ENCODE peak calls at places on chromosomes 2 and 18, in four cellular contexts. P is AG10803, S is left lung, X is germinal center. C is an unnamed sample.

GRCh38 chr2:24259316-24259715 is 84.5 kb downstream of the FAM228A start:
- DNase-seq in S (no peak), X (no peak), P (no peak), C (no peak)

GRCh38 chr2:240966906-240967680 is 31.3 kb upstream of the SNED1 start:
- DNase-seq in P (no peak), X (no peak), S (peak), C (no peak)

GRCh38 chr18:58793361-58793760 is 71.3 kb upstream of the ZNF532 start:
- DNase-seq in P (peak), S (no peak), X (no peak), C (peak)

GRCh38 chr2:24766609-24767008 is 26.6 kb downstream of the PTRHD1 start:
- DNase-seq in S (no peak), P (no peak), X (no peak), C (no peak)

GRCh38 chr2:151025816-151026215 is 235.8 kb downstream of the RBM43 start:
- DNase-seq in X (no peak), P (no peak), S (no peak), C (no peak)

GRCh38 chr2:214019229-214019972 is 391.5 kb upstream of the VWC2L start:
- DNase-seq in S (peak), P (peak), X (no peak), C (peak)

GRCh38 chr2:20494246-20494645 is 47.4 kb downstream of the RHOB start:
- DNase-seq in S (no peak), P (peak), X (no peak), C (no peak)

GRCh38 chr2:232568161-232568560 is 17.7 kb downstream of the EIF4E2 start:
- DNase-seq in X (no peak), S (no peak), P (peak), C (peak)

GRCh38 chr2:1219901-1220691 is 193.2 kb upstream of the TPO start:
- DNase-seq in P (peak), X (no peak), S (no peak), C (no peak)

GRCh38 chr2:66919286-66919685 is 477.8 kb upstream of the ETAA1 start:
- DNase-seq in X (no peak), P (no peak), S (no peak), C (no peak)

GRCh38 chr18:56028514-56028913 is 440.5 kb upstream of the TCF4 start:
- DNase-seq in S (no peak), P (peak), X (no peak), C (peak)

GRCh38 chr2:105361132-105361889 is 24.0 kb downstream of the C2orf49 start:
- DNase-seq in S (no peak), P (no peak), X (no peak), C (no peak)

GRCh38 chr2:201407265-201407664 is 44.0 kb downstream of the TRAK2 start:
- DNase-seq in P (no peak), X (no peak), S (no peak), C (no peak)

GRCh38 chr2:29065479-29065847 is 8.9 kb downstream of the PCARE start:
- DNase-seq in X (no peak), P (no peak), S (no peak), C (no peak)

GRCh38 chr2:220753486-220753885 is 818.6 kb downstream of the EPHA4 start:
- DNase-seq in P (peak), S (no peak), X (no peak), C (peak)

GRCh38 chr2:203061346-203061745 is 46.7 kb downstream of the NBEAL1 start:
- DNase-seq in P (peak), X (no peak), S (no peak), C (peak)